ENCODE peak calls at places on chromosomes 1 and 21, in nine cellular contexts. W, J, Y, R, I, B, T, N and O are unnamed samples.

GRCh38 chr21:37642493-37642892 is 273.8 kb downstream of the KCNJ6 start:
- DNase-seq in W (no peak), J (peak; percentile 24), Y (peak; percentile 55), R (no peak), I (no peak), B (no peak), T (peak; percentile 30), N (no peak), O (no peak)

GRCh38 chr1:185926562-185926961 is 192.4 kb downstream of the HMCN1 start:
- DNase-seq in W (no peak), J (no peak), Y (no peak), R (no peak), I (no peak), B (no peak), T (no peak), N (no peak), O (no peak)

GRCh38 chr1:10709646-10710045 is 86.8 kb downstream of the CASZ1 start:
- DNase-seq in W (no peak), J (no peak), Y (no peak), R (no peak), I (no peak), B (no peak), T (no peak), N (no peak), O (no peak)

GRCh38 chr1:201754353-201754752 is 74.6 kb upstream of the IPO9 start:
- DNase-seq in W (no peak), J (no peak), Y (no peak), R (no peak), I (no peak), B (no peak), T (no peak), N (no peak), O (no peak)

GRCh38 chr1:229229721-229230135 is 41.2 kb upstream of the RAB4A start:
- DNase-seq in W (no peak), J (no peak), Y (no peak), R (no peak), I (no peak), B (no peak), T (no peak), N (no peak), O (no peak)

GRCh38 chr1:205580923-205581180 is 51.0 kb downstream of the ELK4 start:
- DNase-seq in W (no peak), J (no peak), Y (no peak), R (no peak), I (no peak), B (no peak), T (no peak), N (no peak), O (no peak)

GRCh38 chr1:156152628-156153027 is 757 bp upstream of the SEMA4A start:
- DNase-seq in W (peak; percentile 59), J (no peak), Y (peak; percentile 96), R (no peak), I (no peak), B (no peak), T (no peak), N (no peak), O (no peak)

GRCh38 chr1:53740621-53741105 is 1.7 kb upstream of the GLIS1 start:
- DNase-seq in W (peak; percentile 87), J (no peak), Y (peak; percentile 72), R (no peak), I (no peak), B (no peak), T (no peak), N (no peak), O (no peak)

GRCh38 chr21:29025328-29025713 is 853 bp downstream of the USP16 start:
- DNase-seq in W (peak; percentile 31), J (no peak), Y (peak; percentile 31), R (no peak), I (no peak), B (no peak), T (no peak), N (no peak), O (no peak)

GRCh38 chr1:163347106-163347505 is 25.4 kb downstream of the NUF2 start:
- DNase-seq in W (no peak), J (no peak), Y (no peak), R (no peak), I (no peak), B (no peak), T (no peak), N (no peak), O (no peak)

GRCh38 chr21:45993210-45994085 is 11.9 kb downstream of the COL6A1 start:
- DNase-seq in W (no peak), J (peak; percentile 14), Y (no peak), R (no peak), I (peak; percentile 11), B (no peak), T (no peak), N (no peak), O (no peak)

GRCh38 chr1:91552091-91552490 is 51.4 kb downstream of the CDC7 start:
- DNase-seq in W (no peak), J (no peak), Y (peak; percentile 48), R (no peak), I (no peak), B (no peak), T (no peak), N (no peak), O (no peak)

GRCh38 chr1:49527606-49528305 is 496.0 kb downstream of the AGBL4 start:
- DNase-seq in W (no peak), J (no peak), Y (peak; percentile 9), R (no peak), I (no peak), B (no peak), T (no peak), N (no peak), O (no peak)

GRCh38 chr21:40049959-40050290 is 182.7 kb downstream of the PCP4 start:
- DNase-seq in W (no peak), J (no peak), Y (no peak), R (no peak), I (no peak), B (no peak), T (no peak), N (no peak), O (no peak)

GRCh38 chr1:117061986-117062415 is 1.9 kb downstream of the TTF2 start:
- DNase-seq in W (peak; percentile 76), J (no peak), Y (peak; percentile 70), R (no peak), I (no peak), B (no peak), T (no peak), N (no peak), O (no peak)

GRCh38 chr1:183817576-183818288 is 12.8 kb downstream of the RGL1 start:
- DNase-seq in W (no peak), J (no peak), Y (no peak), R (no peak), I (no peak), B (no peak), T (no peak), N (no peak), O (no peak)

GRCh38 chr1:197783510-197783948 is 8.2 kb upstream of the DENND1B start:
- DNase-seq in W (peak; percentile 58), J (no peak), Y (peak; percentile 77), R (no peak), I (no peak), B (no peak), T (no peak), N (no peak), O (no peak)

GRCh38 chr1:5972198-5972520 is 20.1 kb downstream of the NPHP4 start:
- DNase-seq in W (no peak), J (no peak), Y (no peak), R (no peak), I (no peak), B (no peak), T (no peak), N (no peak), O (no peak)

GRCh38 chr21:28834335-28835238 is 158.1 kb downstream of the LTN1 start:
- DNase-seq in W (no peak), J (no peak), Y (no peak), R (no peak), I (no peak), B (no peak), T (no peak), N (no peak), O (no peak)

GRCh38 chr1:2089051-2089450 is 38.8 kb downstream of the PRKCZ start:
- DNase-seq in W (no peak), J (no peak), Y (no peak), R (no peak), I (no peak), B (no peak), T (no peak), N (no peak), O (no peak)

GRCh38 chr1:72397786-72398185 is 115.4 kb upstream of the NEGR1 start:
- DNase-seq in W (peak; percentile 78), J (no peak), Y (peak; percentile 20), R (no peak), I (no peak), B (no peak), T (no peak), N (no peak), O (no peak)

GRCh38 chr21:30354308-30355005 is 6.1 kb upstream of the KRTAP23-1 start:
- DNase-seq in W (no peak), J (no peak), Y (no peak), R (no peak), I (no peak), B (no peak), T (no peak), N (no peak), O (no peak)

GRCh38 chr1:111801071-111801850 is 45.6 kb downstream of the DDX20 start:
- DNase-seq in W (no peak), J (no peak), Y (no peak), R (no peak), I (no peak), B (no peak), T (no peak), N (no peak), O (no peak)

GRCh38 chr1:224205438-224205840 is 22.4 kb downstream of the DEGS1 start:
- DNase-seq in W (peak; percentile 79), J (peak; percentile 21), Y (peak; percentile 72), R (no peak), I (no peak), B (no peak), T (peak; percentile 23), N (no peak), O (no peak)

GRCh38 chr1:24553931-24554330 is 2.0 kb upstream of the NCMAP start:
- DNase-seq in W (no peak), J (no peak), Y (no peak), R (no peak), I (no peak), B (no peak), T (no peak), N (no peak), O (no peak)